ENCODE peak calls at places on chromosomes 12 and 14, in ten cellular contexts. N is small intestine; K is effector memory CD4-positive, alpha-beta T cell; W is uterus; H is CD8-positive, alpha-beta T cell; P is CD8-positive, alpha-beta memory T cell; A is tibial nerve; E is GM12878; L is aorta; O is CD4-positive, alpha-beta memory T cell. I is an unnamed sample. For H3K9me3 and H3K4me1, the result is how much of the 10 kb centered on the place peaks cover.

GRCh38 chr14:77243853-77244252 is 27.2 kb downstream of the NGB start:
- DNase-seq in O (no peak), K (no peak), W (no peak), P (no peak), E (peak), L (no peak), A (no peak), N (no peak), H (no peak), I (peak)

GRCh38 chr12:86713121-86713520 is 456.9 kb upstream of the MGAT4C start:
- DNase-seq in O (no peak), W (no peak), A (no peak), P (no peak), E (no peak), L (no peak), N (no peak), K (no peak), H (no peak), I (no peak)

GRCh38 chr12:113251404-113252070 is 30.3 kb downstream of the TPCN1 start:
- DNase-seq in W (no peak), H (no peak), P (no peak), K (no peak), O (no peak), A (no peak), N (no peak), L (peak), E (no peak), I (no peak)

GRCh38 chr14:34050606-34051005 is 99.7 kb upstream of the EGLN3 start:
- DNase-seq in H (no peak), W (no peak), N (no peak), A (no peak), E (no peak), K (no peak), P (no peak), O (no peak), L (no peak), I (no peak)

GRCh38 chr14:39175445-39176262 is 600 bp downstream of the PNN start:
- DNase-seq in O (no peak), A (no peak), H (no peak), K (peak), L (no peak), E (no peak), W (no peak), N (peak), P (no peak), I (no peak)

GRCh38 chr12:61546296-61546695 is 713.9 kb upstream of the USP15 start:
- DNase-seq in O (no peak), E (no peak), A (no peak), H (no peak), W (no peak), K (no peak), P (no peak), L (no peak), N (no peak), I (no peak)

GRCh38 chr12:107330901-107331431 is 237.6 kb upstream of the CRY1 start:
- DNase-seq in W (no peak), P (no peak), N (no peak), H (no peak), O (no peak), K (no peak), A (no peak), L (no peak), E (no peak), I (no peak)

GRCh38 chr14:33040548-33041140 is 102.0 kb downstream of the NPAS3 start:
- DNase-seq in O (no peak), W (no peak), A (no peak), N (no peak), K (no peak), H (no peak), P (no peak), E (peak), L (no peak), I (no peak)

GRCh38 chr14:72699852-72700257 is 194.0 kb downstream of the DPF3 start:
- DNase-seq in O (no peak), L (peak), N (no peak), E (no peak), A (no peak), K (no peak), H (no peak), W (no peak), P (no peak), I (peak)

GRCh38 chr14:50795909-50796308 is 35.1 kb downstream of the NIN start:
- DNase-seq in E (no peak), O (no peak), W (no peak), A (no peak), K (no peak), L (no peak), N (no peak), H (no peak), P (no peak), I (no peak)

GRCh38 chr14:92990456-92991430 is 67.8 kb downstream of the CHGA start:
- DNase-seq in P (peak), O (no peak), A (no peak), H (no peak), W (no peak), E (no peak), K (no peak), N (no peak), L (peak), I (no peak)

GRCh38 chr14:28603606-28604005 is 163.0 kb upstream of the FOXG1 start:
- DNase-seq in W (no peak), P (no peak), L (no peak), K (no peak), N (no peak), O (no peak), A (no peak), E (no peak), H (no peak), I (no peak)

GRCh38 chr12:91817512-91817911 is 328.1 kb downstream of the BTG1 start:
- DNase-seq in W (no peak), K (no peak), O (no peak), L (no peak), H (no peak), E (no peak), N (no peak), A (no peak), P (no peak), I (no peak)

GRCh38 chr12:54932691-54933090 is 51.9 kb downstream of the TESPA1 start:
- DNase-seq in N (no peak), L (no peak), P (no peak), H (no peak), K (no peak), A (peak), E (no peak), W (no peak), O (no peak), I (no peak)

DNA sequence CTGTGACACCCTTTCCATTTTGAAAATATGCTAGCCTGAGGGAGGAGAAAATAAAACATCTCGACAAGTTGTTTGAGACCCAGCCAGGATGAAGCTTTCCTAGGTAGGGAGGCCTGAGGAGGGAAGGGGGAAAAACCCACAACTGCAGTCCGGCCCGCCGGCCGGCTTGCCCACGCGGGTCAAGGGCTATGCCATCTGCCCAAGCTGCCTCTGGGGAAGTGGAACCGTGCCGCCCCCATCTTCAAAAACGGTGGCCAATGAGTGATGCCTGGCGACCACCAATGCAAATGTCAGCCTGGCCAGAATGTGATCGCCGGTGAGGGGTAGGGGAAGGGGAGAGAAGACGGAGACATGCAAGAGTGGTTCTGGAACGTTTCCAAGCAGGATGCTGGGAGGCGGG is 263.5 kb upstream of the ALG10B start:
- DNase-seq in H (no peak), O (no peak), K (no peak), P (no peak), E (no peak), W (no peak), N (no peak), L (no peak), A (no peak), I (no peak)
- H3K9me3 ChIP-seq in H (under half), O (under half), K (under half), P (under half), E (under half), W (under half), N (under half), L (under half), A (under half), I (under half)

GRCh38 chr12:124772467-124773170 is 91.0 kb downstream of the SCARB1 start:
- DNase-seq in E (no peak), W (no peak), N (no peak), A (no peak), P (no peak), H (no peak), K (no peak), O (no peak), L (no peak), I (no peak)
- H3K4me3 ChIP-seq in E (peak), W (no peak), N (no peak), A (no peak), P (no peak), H (no peak), K (no peak), O (no peak), L (no peak), I (no peak)

GRCh38 chr14:68596701-68597100 is 196.2 kb downstream of the ZFP36L1 start:
- DNase-seq in W (no peak), O (no peak), E (no peak), N (no peak), K (no peak), A (no peak), H (no peak), L (no peak), P (no peak), I (peak)

GRCh38 chr14:68598089-68598488 is 194.8 kb downstream of the ZFP36L1 start:
- DNase-seq in H (no peak), O (no peak), W (no peak), N (no peak), A (no peak), L (no peak), E (no peak), P (no peak), K (no peak), I (no peak)

GRCh38 chr14:68596211-68596610 is 196.7 kb downstream of the ZFP36L1 start:
- DNase-seq in W (no peak), E (no peak), A (no peak), L (no peak), H (no peak), P (no peak), K (no peak), N (no peak), O (no peak), I (no peak)

GRCh38 chr14:68599896-68600620 is 192.8 kb downstream of the ZFP36L1 start:
- DNase-seq in A (no peak), P (no peak), E (no peak), W (no peak), L (no peak), K (no peak), N (no peak), H (no peak), O (no peak), I (no peak)

DNA sequence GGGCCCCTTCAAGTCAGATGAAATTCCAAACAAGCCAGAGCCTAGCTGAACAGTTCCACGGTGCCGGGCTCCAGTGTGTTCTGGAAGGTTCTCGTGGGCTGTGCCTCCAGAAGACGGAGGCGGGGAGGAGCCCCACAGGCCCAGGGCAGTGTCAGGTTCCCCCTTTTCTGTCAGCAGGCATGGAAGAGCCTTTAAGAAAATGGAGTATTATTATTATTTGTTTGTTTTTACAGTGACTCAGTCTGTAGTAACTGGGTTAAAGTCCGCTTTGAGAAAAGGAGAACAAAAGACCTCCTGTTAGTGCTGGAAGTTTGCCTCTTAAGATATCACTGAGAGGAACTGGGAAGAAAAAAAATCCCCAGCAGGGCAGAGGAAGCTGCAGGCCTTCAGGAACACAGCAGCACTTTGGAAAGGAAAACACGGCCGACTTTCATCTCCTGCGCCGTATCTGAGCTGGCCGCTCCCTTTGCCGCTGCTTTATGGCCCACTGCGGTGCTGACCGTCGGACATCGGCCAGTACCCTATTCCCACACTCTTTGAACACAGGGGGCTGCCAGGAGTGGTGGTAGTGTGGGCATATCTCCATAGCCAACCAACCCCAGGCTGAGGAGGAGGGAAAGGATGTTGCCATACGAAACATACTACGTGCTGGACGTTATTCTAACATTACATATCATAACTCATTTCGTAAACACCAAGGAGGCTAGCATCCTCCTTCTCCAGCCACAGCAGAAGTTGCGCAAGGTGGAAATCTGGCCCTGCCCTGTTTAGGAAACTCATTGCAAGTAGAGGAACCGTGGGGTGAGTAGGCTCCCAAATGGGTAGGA is 194.0 kb downstream of the ZFP36L1 start:
- DNase-seq in W (peak), K (no peak), L (peak), N (peak), P (no peak), E (no peak), A (peak), O (no peak), H (no peak), I (peak)
- H3K4me1 ChIP-seq in W (under half), K (under half), L (under half), N (under half), P (under half), E (under half), A (under half), O (under half), H (under half), I (under half)

DNA sequence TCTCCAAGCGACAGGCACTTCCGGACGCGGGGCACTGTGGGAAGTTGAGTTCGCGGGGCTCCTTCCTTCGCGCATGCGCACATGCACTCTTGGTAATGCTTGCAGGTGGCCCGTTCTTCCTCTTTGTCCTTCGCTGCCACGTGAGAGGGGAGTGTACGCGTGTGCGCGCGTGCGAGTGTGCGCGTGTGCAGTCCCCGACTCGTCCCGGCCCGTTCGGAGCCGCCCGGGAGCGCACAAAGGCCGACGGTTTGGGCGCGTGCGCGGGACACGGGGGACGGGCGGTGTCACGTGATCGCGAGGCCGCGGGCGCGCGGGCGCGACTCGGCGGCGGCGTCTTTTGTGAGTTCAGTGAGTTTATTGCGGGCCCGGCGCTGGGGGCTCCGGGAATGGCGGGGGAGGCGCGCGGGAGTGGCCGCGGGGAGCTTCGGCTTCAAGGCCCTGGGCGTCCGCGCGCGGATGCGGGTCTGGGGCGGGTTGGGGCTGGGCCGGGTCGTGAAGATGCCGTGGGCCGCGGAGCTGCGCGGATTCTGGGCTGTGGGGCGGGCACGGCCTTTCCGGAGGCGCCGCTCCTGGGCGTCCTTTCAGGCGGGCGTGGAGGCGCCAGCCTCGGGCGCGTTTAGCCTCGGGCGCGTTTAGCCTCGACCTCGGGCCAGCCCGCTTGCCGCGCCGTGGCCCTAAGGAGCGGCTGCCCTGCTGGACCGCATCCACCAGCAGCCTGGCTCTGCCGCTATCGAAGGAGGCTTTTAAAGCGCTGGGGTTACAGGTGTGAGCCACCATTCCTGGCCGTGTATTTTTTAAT is at the start of gene ZNF84:
- DNase-seq in P (peak), E (peak), W (peak), L (peak), N (peak), H (peak), O (peak), K (peak), A (peak), I (peak)
- H3K9me3 ChIP-seq in P (under half), E (under half), W (under half), L (under half), N (under half), H (under half), O (under half), K (under half), A (under half), I (half or more)

GRCh38 chr12:31715283-31715825 is 13.5 kb downstream of the AMN1 start:
- DNase-seq in N (no peak), E (peak), L (no peak), O (no peak), K (no peak), P (no peak), H (no peak), W (no peak), A (no peak), I (no peak)
- H3K4me3 ChIP-seq in N (no peak), E (peak), L (no peak), O (no peak), K (no peak), P (no peak), H (no peak), W (no peak), A (no peak), I (no peak)